ENCODE peak calls at places on chromosomes 16 and 17, in four cellular contexts. One of them, this sample, is unnamed.

GRCh38 chr17:148757-149156 is 11.4 kb downstream of the SCGB1C2 start:
- DNase-seq in nephron progenitor cell: no peak
- DNase-seq in WTC11: no peak
- DNase-seq in heart right ventricle: no peak
- DNase-seq in this sample: no peak

GRCh38 chr17:29933379-29933778 is 3.4 kb upstream of the SSH2 start:
- DNase-seq in WTC11: no peak
- DNase-seq in nephron progenitor cell: no peak
- DNase-seq in heart right ventricle: no peak
- DNase-seq in this sample: no peak

GRCh38 chr16:14527411-14528044 is 102.5 kb downstream of the PARN start:
- DNase-seq in nephron progenitor cell: no peak
- DNase-seq in heart right ventricle: no peak
- DNase-seq in WTC11: no peak
- DNase-seq in this sample: no peak

GRCh38 chr16:51143166-51143565 is 7.9 kb downstream of the SALL1 start:
- DNase-seq in WTC11: no peak
- DNase-seq in nephron progenitor cell: no peak
- DNase-seq in heart right ventricle: no peak
- DNase-seq in this sample: no peak

GRCh38 chr16:53870831-53871230 is 166.9 kb downstream of the FTO start:
- DNase-seq in nephron progenitor cell: no peak
- DNase-seq in WTC11: no peak
- DNase-seq in heart right ventricle: no peak
- DNase-seq in this sample: no peak

GRCh38 chr17:73628642-73629552 is 15.3 kb downstream of the SDK2 start:
- DNase-seq in nephron progenitor cell: no peak
- DNase-seq in heart right ventricle: no peak
- DNase-seq in WTC11: no peak
- DNase-seq in this sample: no peak

GRCh38 chr17:41340496-41340895 is 10.1 kb downstream of the KRT33A start:
- DNase-seq in heart right ventricle: no peak
- DNase-seq in nephron progenitor cell: no peak
- DNase-seq in WTC11: no peak
- DNase-seq in this sample: no peak

GRCh38 chr17:12856451-12856850 is 67.2 kb downstream of the ARHGAP44 start:
- DNase-seq in nephron progenitor cell: no peak
- DNase-seq in heart right ventricle: no peak
- DNase-seq in WTC11: no peak
- DNase-seq in this sample: no peak

GRCh38 chr16:10929853-10930754 is 12.2 kb downstream of the DEXI start:
- DNase-seq in nephron progenitor cell: no peak
- DNase-seq in heart right ventricle: no peak
- DNase-seq in WTC11: no peak
- DNase-seq in this sample: no peak

GRCh38 chr17:74325743-74326379 is at the start of gene KIF19:
- DNase-seq in WTC11: peak; percentile 70
- DNase-seq in nephron progenitor cell: peak; percentile 77
- DNase-seq in heart right ventricle: peak; percentile 65
- DNase-seq in this sample: peak; percentile 44

GRCh38 chr17:10327640-10328039 is 45.2 kb downstream of the MYH13 start:
- DNase-seq in heart right ventricle: peak; percentile 73
- DNase-seq in nephron progenitor cell: peak; percentile 92
- DNase-seq in WTC11: peak; percentile 94
- DNase-seq in this sample: peak; percentile 91

GRCh38 chr17:22671110-22671509 is 978.8 kb downstream of the KCNJ18 start:
- DNase-seq in nephron progenitor cell: no peak
- DNase-seq in heart right ventricle: no peak
- DNase-seq in WTC11: no peak
- DNase-seq in this sample: no peak

GRCh38 chr17:78497115-78497540 is 80.1 kb downstream of the DNAH17 start:
- DNase-seq in WTC11: peak; percentile 85
- DNase-seq in nephron progenitor cell: peak; percentile 76
- DNase-seq in heart right ventricle: peak; percentile 62
- DNase-seq in this sample: peak; percentile 63

GRCh38 chr17:28953444-28954118 is 2.3 kb upstream of the PHF12 start:
- DNase-seq in WTC11: peak; percentile 93
- DNase-seq in nephron progenitor cell: peak; percentile 83
- DNase-seq in heart right ventricle: no peak
- DNase-seq in this sample: peak; percentile 74

GRCh38 chr16:57348361-57348760 is 10.2 kb upstream of the CCL22 start:
- DNase-seq in WTC11: no peak
- DNase-seq in nephron progenitor cell: no peak
- DNase-seq in heart right ventricle: no peak
- DNase-seq in this sample: no peak

GRCh38 chr17:51298508-51299371 is 38.4 kb downstream of the UTP18 start:
- DNase-seq in heart right ventricle: no peak
- DNase-seq in WTC11: no peak
- DNase-seq in nephron progenitor cell: no peak
- DNase-seq in this sample: peak; percentile 14

GRCh38 chr17:74943808-74944522 is 8.3 kb downstream of the OTOP3 start:
- DNase-seq in WTC11: peak; percentile 46
- DNase-seq in heart right ventricle: no peak
- DNase-seq in nephron progenitor cell: no peak
- DNase-seq in this sample: no peak

GRCh38 chr17:76866774-76867577 is 1.2 kb upstream of the MGAT5B start:
- DNase-seq in WTC11: no peak
- DNase-seq in heart right ventricle: no peak
- DNase-seq in nephron progenitor cell: no peak
- DNase-seq in this sample: no peak

GRCh38 chr16:27237229-27238015 is 31.1 kb downstream of the NSMCE1 start:
- DNase-seq in WTC11: no peak
- DNase-seq in heart right ventricle: no peak
- DNase-seq in nephron progenitor cell: no peak
- DNase-seq in this sample: no peak

GRCh38 chr16:3149630-3150345 is 15.0 kb downstream of the ZNF213 start:
- DNase-seq in nephron progenitor cell: peak; percentile 79
- DNase-seq in heart right ventricle: peak; percentile 73
- DNase-seq in WTC11: peak; percentile 84
- DNase-seq in this sample: peak; percentile 64

GRCh38 chr16:2042666-2043295 is 4.9 kb downstream of the NTHL1 start:
- DNase-seq in WTC11: no peak
- DNase-seq in heart right ventricle: no peak
- DNase-seq in nephron progenitor cell: no peak
- DNase-seq in this sample: no peak

GRCh38 chr17:39772415-39772814 is 34.7 kb downstream of the GRB7 start:
- DNase-seq in heart right ventricle: no peak
- DNase-seq in nephron progenitor cell: no peak
- DNase-seq in WTC11: no peak
- DNase-seq in this sample: no peak

GRCh38 chr16:47851026-47851610 is 304.7 kb downstream of the ABCC12 start:
- DNase-seq in WTC11: no peak
- DNase-seq in heart right ventricle: no peak
- DNase-seq in nephron progenitor cell: no peak
- DNase-seq in this sample: no peak

GRCh38 chr17:79583475-79583874 is 27.4 kb downstream of the RBFOX3 start:
- DNase-seq in nephron progenitor cell: no peak
- DNase-seq in heart right ventricle: no peak
- DNase-seq in WTC11: no peak
- DNase-seq in this sample: no peak

GRCh38 chr16:69187387-69187890 is 475 bp downstream of the SNTB2 start:
- DNase-seq in nephron progenitor cell: peak; percentile 63
- DNase-seq in WTC11: peak; percentile 41
- DNase-seq in heart right ventricle: peak; percentile 62
- DNase-seq in this sample: peak; percentile 38

GRCh38 chr16:11306997-11307638 is 26.0 kb upstream of the PRM1 start:
- DNase-seq in nephron progenitor cell: no peak
- DNase-seq in WTC11: no peak
- DNase-seq in heart right ventricle: no peak
- DNase-seq in this sample: no peak

GRCh38 chr17:46766493-46767491 is 51.7 kb downstream of the WNT3 start:
- DNase-seq in WTC11: no peak
- DNase-seq in nephron progenitor cell: no peak
- DNase-seq in heart right ventricle: no peak
- DNase-seq in this sample: no peak

GRCh38 chr17:81272616-81273015 is 22.5 kb downstream of the SLC38A10 start:
- DNase-seq in nephron progenitor cell: no peak
- DNase-seq in WTC11: no peak
- DNase-seq in heart right ventricle: no peak
- DNase-seq in this sample: no peak

GRCh38 chr17:38510424-38511125 is 82.3 kb downstream of the ARHGAP23 start:
- DNase-seq in heart right ventricle: peak; percentile 43
- DNase-seq in nephron progenitor cell: peak; percentile 72
- DNase-seq in WTC11: peak; percentile 65
- DNase-seq in this sample: peak; percentile 41

GRCh38 chr17:16652847-16653366 is 743 bp downstream of the ZNF624 start:
- DNase-seq in heart right ventricle: no peak
- DNase-seq in nephron progenitor cell: no peak
- DNase-seq in WTC11: no peak
- DNase-seq in this sample: no peak

GRCh38 chr16:57536306-57537193 is at the start of gene CCDC102A:
- DNase-seq in nephron progenitor cell: peak; percentile 38
- DNase-seq in WTC11: peak; percentile 62
- DNase-seq in heart right ventricle: no peak
- DNase-seq in this sample: peak; percentile 57

GRCh38 chr16:1498899-1499676 is 5.9 kb downstream of the TELO2 start:
- DNase-seq in heart right ventricle: no peak
- DNase-seq in WTC11: no peak
- DNase-seq in nephron progenitor cell: no peak
- DNase-seq in this sample: no peak

GRCh38 chr17:58307468-58308172 is 21.0 kb downstream of the TSPOAP1 start:
- DNase-seq in WTC11: no peak
- DNase-seq in nephron progenitor cell: no peak
- DNase-seq in heart right ventricle: no peak
- DNase-seq in this sample: no peak

GRCh38 chr17:21039839-21040575 is 2.8 kb downstream of the USP22 start:
- DNase-seq in nephron progenitor cell: no peak
- DNase-seq in heart right ventricle: no peak
- DNase-seq in WTC11: no peak
- DNase-seq in this sample: no peak

GRCh38 chr16:82612263-82612662 is 14.5 kb upstream of the CDH13 start:
- DNase-seq in nephron progenitor cell: no peak
- DNase-seq in WTC11: no peak
- DNase-seq in heart right ventricle: no peak
- DNase-seq in this sample: no peak

GRCh38 chr16:80107900-80108299 is 432.9 kb upstream of the DYNLRB2 start:
- DNase-seq in WTC11: no peak
- DNase-seq in nephron progenitor cell: no peak
- DNase-seq in heart right ventricle: no peak
- DNase-seq in this sample: no peak

GRCh38 chr16:80103463-80103862 is 437.3 kb upstream of the DYNLRB2 start:
- DNase-seq in WTC11: no peak
- DNase-seq in heart right ventricle: no peak
- DNase-seq in nephron progenitor cell: no peak
- DNase-seq in this sample: no peak

GRCh38 chr16:80100846-80101451 is 439.8 kb upstream of the DYNLRB2 start:
- DNase-seq in WTC11: no peak
- DNase-seq in heart right ventricle: no peak
- DNase-seq in nephron progenitor cell: no peak
- DNase-seq in this sample: no peak

GRCh38 chr16:80100186-80100585 is 440.6 kb upstream of the DYNLRB2 start:
- DNase-seq in WTC11: no peak
- DNase-seq in nephron progenitor cell: no peak
- DNase-seq in heart right ventricle: no peak
- DNase-seq in this sample: no peak

GRCh38 chr16:80105160-80105559 is 435.6 kb upstream of the DYNLRB2 start:
- DNase-seq in nephron progenitor cell: no peak
- DNase-seq in heart right ventricle: no peak
- DNase-seq in WTC11: no peak
- DNase-seq in this sample: no peak
- TF ChIP-seq CTCF in nephron progenitor cell: no peak
- TF ChIP-seq CTCF in heart right ventricle: no peak
- TF ChIP-seq CTCF in WTC11: no peak
- TF ChIP-seq CTCF in this sample: no peak

GRCh38 chr16:66509576-66509975 is 40.3 kb downstream of the TK2 start:
- DNase-seq in heart right ventricle: no peak
- DNase-seq in WTC11: no peak
- DNase-seq in nephron progenitor cell: no peak
- DNase-seq in this sample: no peak

GRCh38 chr16:66510298-66510697 is 39.6 kb downstream of the TK2 start:
- DNase-seq in nephron progenitor cell: no peak
- DNase-seq in WTC11: no peak
- DNase-seq in heart right ventricle: no peak
- DNase-seq in this sample: no peak

GRCh38 chr16:66512589-66513404 is 37.1 kb downstream of the TK2 start:
- DNase-seq in heart right ventricle: no peak
- DNase-seq in WTC11: no peak
- DNase-seq in nephron progenitor cell: no peak
- DNase-seq in this sample: no peak

GRCh38 chr16:66510711-66511614 is 39.0 kb downstream of the TK2 start:
- DNase-seq in WTC11: no peak
- DNase-seq in nephron progenitor cell: no peak
- DNase-seq in heart right ventricle: no peak
- DNase-seq in this sample: no peak

GRCh38 chr16:66511615-66512500 is 38.1 kb downstream of the TK2 start:
- DNase-seq in heart right ventricle: no peak
- DNase-seq in nephron progenitor cell: no peak
- DNase-seq in WTC11: peak; percentile 46
- DNase-seq in this sample: no peak
- TF ChIP-seq CTCF in heart right ventricle: peak; percentile 29
- TF ChIP-seq CTCF in nephron progenitor cell: no peak
- TF ChIP-seq CTCF in WTC11: no peak
- TF ChIP-seq CTCF in this sample: no peak

GRCh38 chr16:87127766-87128147 is 189.4 kb downstream of the C16orf95 start:
- DNase-seq in WTC11: no peak
- DNase-seq in nephron progenitor cell: no peak
- DNase-seq in heart right ventricle: no peak
- DNase-seq in this sample: no peak

GRCh38 chr16:87123356-87124001 is 193.7 kb downstream of the C16orf95 start:
- DNase-seq in nephron progenitor cell: no peak
- DNase-seq in WTC11: no peak
- DNase-seq in heart right ventricle: no peak
- DNase-seq in this sample: no peak

GRCh38 chr16:87127061-87127765 is 190.0 kb downstream of the C16orf95 start:
- DNase-seq in heart right ventricle: peak; percentile 41
- DNase-seq in WTC11: no peak
- DNase-seq in nephron progenitor cell: no peak
- DNase-seq in this sample: no peak

GRCh38 chr16:87125206-87126155 is 191.7 kb downstream of the C16orf95 start:
- DNase-seq in WTC11: no peak
- DNase-seq in nephron progenitor cell: no peak
- DNase-seq in heart right ventricle: no peak
- DNase-seq in this sample: no peak

GRCh38 chr16:87126403-87127025 is 190.7 kb downstream of the C16orf95 start:
- DNase-seq in WTC11: no peak
- DNase-seq in nephron progenitor cell: no peak
- DNase-seq in heart right ventricle: no peak
- DNase-seq in this sample: no peak
- TF ChIP-seq CTCF in WTC11: no peak
- TF ChIP-seq CTCF in nephron progenitor cell: no peak
- TF ChIP-seq CTCF in heart right ventricle: no peak
- TF ChIP-seq CTCF in this sample: no peak

GRCh38 chr16:85998178-85998867 is 99.4 kb downstream of the IRF8 start:
- DNase-seq in nephron progenitor cell: no peak
- DNase-seq in WTC11: no peak
- DNase-seq in heart right ventricle: no peak
- DNase-seq in this sample: no peak

GRCh38 chr16:85999778-86000177 is 100.8 kb downstream of the IRF8 start:
- DNase-seq in nephron progenitor cell: no peak
- DNase-seq in heart right ventricle: no peak
- DNase-seq in WTC11: no peak
- DNase-seq in this sample: no peak

GRCh38 chr16:86002178-86002577 is 103.2 kb downstream of the IRF8 start:
- DNase-seq in heart right ventricle: no peak
- DNase-seq in nephron progenitor cell: no peak
- DNase-seq in WTC11: no peak
- DNase-seq in this sample: no peak

GRCh38 chr16:85996843-85997242 is 97.9 kb downstream of the IRF8 start:
- DNase-seq in heart right ventricle: no peak
- DNase-seq in nephron progenitor cell: no peak
- DNase-seq in WTC11: no peak
- DNase-seq in this sample: no peak

GRCh38 chr16:85998868-85999729 is 100.1 kb downstream of the IRF8 start:
- DNase-seq in WTC11: no peak
- DNase-seq in nephron progenitor cell: no peak
- DNase-seq in heart right ventricle: no peak
- DNase-seq in this sample: no peak
- TF ChIP-seq CTCF in WTC11: no peak
- TF ChIP-seq CTCF in nephron progenitor cell: no peak
- TF ChIP-seq CTCF in heart right ventricle: no peak
- TF ChIP-seq CTCF in this sample: no peak